ENCODE peak calls at places on chromosomes 6 and 20, in five cellular contexts. One of them, this sample, is unnamed.

GRCh38 chr20:36132802-36133211 is 21.7 kb upstream of the EPB41L1 start:
- DNase-seq in GM12878: no peak
- DNase-seq in H1: no peak
- DNase-seq in HEK293T: no peak
- DNase-seq in HepG2: no peak
- DNase-seq in this sample: no peak

GRCh38 chr20:35319206-35320197 is 27.3 kb upstream of the FAM83C start:
- DNase-seq in HepG2: no peak
- DNase-seq in HEK293T: peak
- DNase-seq in GM12878: no peak
- DNase-seq in H1: no peak
- DNase-seq in this sample: no peak

GRCh38 chr6:20541387-20541786 is 7.1 kb downstream of the CDKAL1 start:
- DNase-seq in GM12878: no peak
- DNase-seq in HEK293T: no peak
- DNase-seq in H1: no peak
- DNase-seq in HepG2: no peak
- DNase-seq in this sample: no peak

GRCh38 chr6:129102741-129103140 is 219.8 kb downstream of the LAMA2 start:
- DNase-seq in HepG2: no peak
- DNase-seq in H1: no peak
- DNase-seq in HEK293T: no peak
- DNase-seq in GM12878: no peak
- DNase-seq in this sample: no peak

GRCh38 chr6:1470040-1470439 is 80.7 kb downstream of the FOXF2 start:
- DNase-seq in GM12878: peak
- DNase-seq in H1: no peak
- DNase-seq in HEK293T: no peak
- DNase-seq in HepG2: no peak
- DNase-seq in this sample: no peak

GRCh38 chr6:111555041-111555440 is 50.6 kb downstream of the TRAF3IP2 start:
- DNase-seq in H1: no peak
- DNase-seq in GM12878: no peak
- DNase-seq in HEK293T: no peak
- DNase-seq in HepG2: no peak
- DNase-seq in this sample: no peak

GRCh38 chr20:5719861-5720401 is 30.3 kb upstream of the SHLD1 start:
- DNase-seq in HepG2: peak
- DNase-seq in GM12878: no peak
- DNase-seq in H1: no peak
- DNase-seq in HEK293T: no peak
- DNase-seq in this sample: no peak

GRCh38 chr6:54647301-54647664 is 199.3 kb upstream of the FAM83B start:
- DNase-seq in H1: no peak
- DNase-seq in HEK293T: no peak
- DNase-seq in HepG2: no peak
- DNase-seq in GM12878: no peak
- DNase-seq in this sample: no peak

GRCh38 chr20:38196592-38196991 is 31.5 kb upstream of the TGM2 start:
- DNase-seq in H1: no peak
- DNase-seq in HepG2: no peak
- DNase-seq in HEK293T: no peak
- DNase-seq in GM12878: no peak
- DNase-seq in this sample: no peak

GRCh38 chr20:38084425-38084951 is 50.9 kb downstream of the RPRD1B start:
- DNase-seq in GM12878: no peak
- DNase-seq in HEK293T: no peak
- DNase-seq in H1: no peak
- DNase-seq in HepG2: peak
- DNase-seq in this sample: no peak

GRCh38 chr20:61045876-61046585 is 206.0 kb upstream of the CDH4 start:
- DNase-seq in H1: no peak
- DNase-seq in HEK293T: no peak
- DNase-seq in GM12878: no peak
- DNase-seq in HepG2: no peak
- DNase-seq in this sample: no peak

GRCh38 chr6:43984442-43985321 is 142.6 kb downstream of the MRPL14 start:
- DNase-seq in HepG2: no peak
- DNase-seq in GM12878: no peak
- DNase-seq in H1: no peak
- DNase-seq in HEK293T: peak
- DNase-seq in this sample: no peak

GRCh38 chr6:40251609-40252008 is 317.3 kb upstream of the MOCS1 start:
- DNase-seq in H1: no peak
- DNase-seq in HepG2: no peak
- DNase-seq in HEK293T: no peak
- DNase-seq in GM12878: peak
- DNase-seq in this sample: no peak

GRCh38 chr6:141264101-141264500 is 868.6 kb upstream of the GJE1 start:
- DNase-seq in GM12878: no peak
- DNase-seq in HepG2: no peak
- DNase-seq in HEK293T: no peak
- DNase-seq in H1: no peak
- DNase-seq in this sample: no peak

GRCh38 chr20:64049887-64050260 is 435 bp upstream of the SOX18 start:
- DNase-seq in HepG2: no peak
- DNase-seq in H1: no peak
- DNase-seq in GM12878: no peak
- DNase-seq in HEK293T: no peak
- DNase-seq in this sample: no peak

GRCh38 chr6:53634184-53634631 is 31.3 kb downstream of the KLHL31 start:
- DNase-seq in HepG2: peak
- DNase-seq in HEK293T: no peak
- DNase-seq in GM12878: no peak
- DNase-seq in H1: no peak
- DNase-seq in this sample: no peak

GRCh38 chr6:43269273-43270007 is 26.2 kb downstream of the TTBK1 start:
- DNase-seq in HEK293T: peak
- DNase-seq in GM12878: no peak
- DNase-seq in H1: no peak
- DNase-seq in HepG2: no peak
- DNase-seq in this sample: no peak

GRCh38 chr6:27312146-27312949 is at the start of gene POM121L2:
- DNase-seq in HEK293T: peak
- DNase-seq in HepG2: peak
- DNase-seq in H1: no peak
- DNase-seq in GM12878: no peak
- DNase-seq in this sample: no peak

GRCh38 chr20:54172856-54173652 is 732 bp downstream of the CYP24A1 start:
- DNase-seq in GM12878: no peak
- DNase-seq in H1: no peak
- DNase-seq in HEK293T: no peak
- DNase-seq in HepG2: no peak
- DNase-seq in this sample: no peak

GRCh38 chr6:36660771-36661471 is 17.6 kb upstream of the CDKN1A start:
- DNase-seq in GM12878: no peak
- DNase-seq in H1: no peak
- DNase-seq in HepG2: no peak
- DNase-seq in HEK293T: no peak
- DNase-seq in this sample: no peak

GRCh38 chr6:54860739-54861138 is 14.2 kb downstream of the FAM83B start:
- DNase-seq in H1: no peak
- DNase-seq in HepG2: no peak
- DNase-seq in HEK293T: no peak
- DNase-seq in GM12878: no peak
- DNase-seq in this sample: no peak

GRCh38 chr6:167410510-167410909 is 85.6 kb downstream of the TTLL2 start:
- DNase-seq in H1: no peak
- DNase-seq in HEK293T: no peak
- DNase-seq in HepG2: no peak
- DNase-seq in GM12878: no peak
- DNase-seq in this sample: no peak

GRCh38 chr6:39327516-39327915 is 5.0 kb upstream of the KCNK16 start:
- DNase-seq in HEK293T: no peak
- DNase-seq in H1: no peak
- DNase-seq in HepG2: no peak
- DNase-seq in GM12878: no peak
- DNase-seq in this sample: no peak

GRCh38 chr6:11653028-11653583 is 115.6 kb downstream of the TMEM170B start:
- DNase-seq in HepG2: peak
- DNase-seq in GM12878: no peak
- DNase-seq in HEK293T: no peak
- DNase-seq in H1: peak
- DNase-seq in this sample: no peak

GRCh38 chr6:165274611-165275010 is 34.8 kb downstream of the C6orf118 start:
- DNase-seq in HEK293T: no peak
- DNase-seq in GM12878: no peak
- DNase-seq in H1: no peak
- DNase-seq in HepG2: no peak
- DNase-seq in this sample: no peak

GRCh38 chr20:50572922-50573777 is 63.0 kb downstream of the PTPN1 start:
- DNase-seq in HEK293T: no peak
- DNase-seq in H1: no peak
- DNase-seq in GM12878: no peak
- DNase-seq in HepG2: no peak
- DNase-seq in this sample: no peak

GRCh38 chr6:163897669-163898068 is 483.2 kb downstream of the QKI start:
- DNase-seq in H1: no peak
- DNase-seq in HEK293T: no peak
- DNase-seq in HepG2: no peak
- DNase-seq in GM12878: no peak
- DNase-seq in this sample: no peak

GRCh38 chr20:44187054-44187762 is at the start of gene JPH2:
- DNase-seq in H1: no peak
- DNase-seq in HepG2: no peak
- DNase-seq in HEK293T: no peak
- DNase-seq in GM12878: no peak
- DNase-seq in this sample: peak

GRCh38 chr20:44187763-44188709 is 1.0 kb upstream of the JPH2 start:
- DNase-seq in GM12878: no peak
- DNase-seq in HEK293T: no peak
- DNase-seq in HepG2: no peak
- DNase-seq in H1: no peak
- DNase-seq in this sample: no peak

GRCh38 chr20:44185574-44185973 is 1.4 kb downstream of the JPH2 start:
- DNase-seq in GM12878: no peak
- DNase-seq in H1: no peak
- DNase-seq in HEK293T: no peak
- DNase-seq in HepG2: no peak
- DNase-seq in this sample: no peak

GRCh38 chr20:44186674-44187053 is 324 bp downstream of the JPH2 start:
- DNase-seq in HepG2: no peak
- DNase-seq in GM12878: no peak
- DNase-seq in HEK293T: no peak
- DNase-seq in H1: no peak
- DNase-seq in this sample: no peak

GRCh38 chr20:44186201-44186600 is 787 bp downstream of the JPH2 start:
- DNase-seq in HepG2: no peak
- DNase-seq in H1: no peak
- DNase-seq in GM12878: no peak
- DNase-seq in HEK293T: no peak
- DNase-seq in this sample: no peak
- TF ChIP-seq SUZ12 in HepG2: no peak
- TF ChIP-seq SUZ12 in H1: no peak
- TF ChIP-seq SUZ12 in GM12878: no peak
- TF ChIP-seq SUZ12 in HEK293T: no peak
- TF ChIP-seq SUZ12 in this sample: no peak

DNA sequence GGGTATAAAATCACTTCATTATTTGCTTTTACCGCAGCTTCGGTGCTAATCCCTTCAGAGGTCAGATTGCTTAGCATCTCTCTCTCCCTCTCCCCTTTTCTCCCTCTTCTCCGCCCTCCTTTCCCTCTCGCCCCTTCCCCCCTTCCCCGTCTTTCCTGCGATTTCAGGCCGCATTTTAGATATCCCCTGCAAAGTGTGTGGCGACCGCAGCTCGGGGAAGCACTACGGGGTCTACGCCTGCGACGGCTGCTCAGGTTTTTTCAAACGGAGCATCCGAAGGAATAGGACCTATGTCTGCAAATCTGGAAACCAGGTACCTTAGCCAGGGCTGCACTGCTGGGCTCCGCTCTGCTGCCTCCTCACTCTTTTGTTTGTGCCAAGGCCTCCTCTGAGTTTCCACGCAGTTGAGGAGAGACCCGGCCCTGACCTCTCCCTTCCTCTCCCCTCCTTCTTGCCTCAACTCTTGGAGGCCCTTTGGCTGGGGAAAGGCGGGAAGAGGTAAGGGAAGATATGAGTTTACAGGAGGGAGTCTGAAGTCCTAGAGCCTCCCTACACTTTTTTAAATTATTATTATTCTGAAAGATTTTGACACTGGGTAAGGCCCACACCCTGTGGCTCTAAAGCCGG is 5.6 kb downstream of the NR2E1 start:
- DNase-seq in GM12878: no peak
- DNase-seq in HepG2: no peak
- DNase-seq in HEK293T: no peak
- DNase-seq in H1: no peak
- DNase-seq in this sample: no peak
- TF ChIP-seq SUZ12 in GM12878: no peak
- TF ChIP-seq SUZ12 in HepG2: no peak
- TF ChIP-seq SUZ12 in HEK293T: no peak
- TF ChIP-seq SUZ12 in H1: peak
- TF ChIP-seq SUZ12 in this sample: peak

GRCh38 chr6:89214197-89214596 is 3.0 kb downstream of the GABRR1 start:
- DNase-seq in HepG2: no peak
- DNase-seq in GM12878: no peak
- DNase-seq in HEK293T: no peak
- DNase-seq in H1: no peak
- DNase-seq in this sample: no peak

GRCh38 chr6:89212472-89212871 is 4.7 kb downstream of the GABRR1 start:
- DNase-seq in HepG2: no peak
- DNase-seq in H1: no peak
- DNase-seq in GM12878: no peak
- DNase-seq in HEK293T: no peak
- DNase-seq in this sample: no peak

GRCh38 chr6:89217308-89217999 is at the start of gene GABRR1:
- DNase-seq in H1: no peak
- DNase-seq in GM12878: no peak
- DNase-seq in HEK293T: no peak
- DNase-seq in HepG2: no peak
- DNase-seq in this sample: no peak

GRCh38 chr6:89216411-89216810 is 747 bp downstream of the GABRR1 start:
- DNase-seq in HEK293T: no peak
- DNase-seq in H1: no peak
- DNase-seq in HepG2: no peak
- DNase-seq in GM12878: no peak
- DNase-seq in this sample: no peak

DNA sequence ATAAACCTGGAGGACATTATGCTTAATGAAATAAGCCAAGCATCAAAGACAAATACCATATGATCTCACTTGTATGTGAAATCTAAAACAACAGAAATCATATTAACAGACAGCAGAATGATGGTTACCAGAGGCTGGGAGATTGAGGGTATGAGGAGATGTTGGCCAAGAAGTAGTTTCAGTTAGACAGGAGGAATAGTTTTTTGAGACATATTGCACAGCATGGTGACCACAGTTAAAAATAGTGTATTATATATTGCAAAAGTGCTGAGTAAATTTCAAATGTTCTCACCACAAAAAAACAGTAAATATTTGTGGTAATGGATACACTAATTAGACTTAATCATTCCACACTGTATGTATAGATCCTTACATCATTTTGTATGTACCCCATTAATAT is 1.8 kb downstream of the GABRR1 start:
- DNase-seq in HEK293T: no peak
- DNase-seq in GM12878: no peak
- DNase-seq in H1: no peak
- DNase-seq in HepG2: no peak
- DNase-seq in this sample: no peak
- TF ChIP-seq SUZ12 in HEK293T: no peak
- TF ChIP-seq SUZ12 in GM12878: no peak
- TF ChIP-seq SUZ12 in H1: no peak
- TF ChIP-seq SUZ12 in HepG2: no peak
- TF ChIP-seq SUZ12 in this sample: no peak

GRCh38 chr6:92011681-92012245 is 1407.6 kb downstream of the EPHA7 start:
- DNase-seq in H1: no peak
- DNase-seq in HEK293T: no peak
- DNase-seq in GM12878: no peak
- DNase-seq in HepG2: no peak
- DNase-seq in this sample: no peak
- TF ChIP-seq SUZ12 in H1: no peak
- TF ChIP-seq SUZ12 in HEK293T: no peak
- TF ChIP-seq SUZ12 in GM12878: no peak
- TF ChIP-seq SUZ12 in HepG2: no peak
- TF ChIP-seq SUZ12 in this sample: no peak

This sample was measured in NT2/D1.